ENCODE peak calls at places on chromosomes 5 and 9, in nine cellular contexts. P is NCI-H2029; L is fibroblast of the conjunctiva; S is endodermal cell; Q is T-cell; W is NCI-H1048; R is CD8-positive, alpha-beta memory T cell; X is GM12865; N is T-helper 17 cell. U is an unnamed sample.

GRCh38 chr9:99531313-99531712 is 290.4 kb upstream of the NR4A3 start:
- DNase-seq in P (no peak), L (no peak), S (no peak), Q (no peak), W (no peak), R (no peak), X (no peak), N (no peak), U (no peak)

GRCh38 chr5:91016954-91017690 is 366.0 kb downstream of the ARRDC3 start:
- DNase-seq in P (no peak), L (peak), S (no peak), Q (no peak), W (no peak), R (no peak), X (no peak), N (no peak), U (no peak)

GRCh38 chr9:9790216-9790872 is 822.5 kb downstream of the PTPRD start:
- DNase-seq in P (peak), L (no peak), S (peak), Q (no peak), W (peak), R (no peak), X (peak), N (no peak), U (no peak)

GRCh38 chr9:87375397-87376073 is 122.1 kb upstream of the DAPK1 start:
- DNase-seq in P (peak), L (no peak), S (no peak), Q (no peak), W (no peak), R (no peak), X (no peak), N (no peak), U (no peak)

GRCh38 chr9:132042324-132042723 is 37.3 kb downstream of the MED27 start:
- DNase-seq in P (no peak), L (peak), S (no peak), Q (no peak), W (no peak), R (no peak), X (no peak), N (no peak), U (no peak)

GRCh38 chr5:126269511-126269910 is 153.7 kb upstream of the GRAMD2B start:
- DNase-seq in P (no peak), L (no peak), S (no peak), Q (no peak), W (no peak), R (no peak), X (no peak), N (no peak), U (peak)

GRCh38 chr5:76473676-76474075 is 70.6 kb downstream of the IQGAP2 start:
- DNase-seq in P (no peak), L (no peak), S (no peak), Q (peak), W (no peak), R (peak), X (peak), N (peak), U (no peak)

GRCh38 chr5:88824892-88825781 is 57.8 kb downstream of the MEF2C start:
- DNase-seq in P (peak), L (peak), S (no peak), Q (no peak), W (no peak), R (no peak), X (no peak), N (no peak), U (no peak)